ENCODE peak calls at places on chromosomes 6 and 20, in four cellular contexts. V, M, G and Q are unnamed samples. For H3K4me1, the result is how much of the 10 kb centered on the place peaks cover.

GRCh38 chr6:129686941-129687627 is 22.9 kb downstream of the ARHGAP18 start:
- DNase-seq in V (peak), M (no peak), G (no peak), Q (no peak)

GRCh38 chr20:46883847-46884246 is 10.8 kb upstream of the EYA2 start:
- DNase-seq in V (no peak), M (no peak), G (no peak), Q (no peak)

GRCh38 chr6:159134701-159135364 is 34.4 kb upstream of the FNDC1 start:
- DNase-seq in V (peak), M (no peak), G (peak), Q (peak)

GRCh38 chr6:151058021-151058733 is 181.6 kb upstream of the AKAP12 start:
- DNase-seq in V (no peak), M (no peak), G (no peak), Q (no peak)

GRCh38 chr20:20664795-20665194 is 47.6 kb downstream of the RALGAPA2 start:
- DNase-seq in V (peak), M (no peak), G (peak), Q (peak)

GRCh38 chr20:23436681-23437080 is 2.8 kb upstream of the CSTL1 start:
- DNase-seq in V (no peak), M (no peak), G (no peak), Q (no peak)

GRCh38 chr6:169253745-169254238 is at the start of gene THBS2:
- DNase-seq in V (no peak), M (no peak), G (no peak), Q (no peak)

GRCh38 chr20:42688576-42688975 is 501.1 kb downstream of the PTPRT start:
- DNase-seq in V (no peak), M (no peak), G (no peak), Q (no peak)

GRCh38 chr6:110328231-110328630 is 29.9 kb downstream of the METTL24 start:
- DNase-seq in V (no peak), M (no peak), G (no peak), Q (no peak)

GRCh38 chr6:150038202-150038830 is 13.0 kb upstream of the RAET1L start:
- DNase-seq in V (no peak), M (no peak), G (no peak), Q (peak)

GRCh38 chr6:81938991-81939773 is 186.7 kb upstream of the TENT5A start:
- DNase-seq in V (no peak), M (no peak), G (no peak), Q (peak)

GRCh38 chr6:156840136-156840535 is 63.0 kb downstream of the ARID1B start:
- DNase-seq in V (no peak), M (no peak), G (no peak), Q (no peak)
- H3K4me1 ChIP-seq in V (under half), M (under half), G (under half), Q (under half)

DNA sequence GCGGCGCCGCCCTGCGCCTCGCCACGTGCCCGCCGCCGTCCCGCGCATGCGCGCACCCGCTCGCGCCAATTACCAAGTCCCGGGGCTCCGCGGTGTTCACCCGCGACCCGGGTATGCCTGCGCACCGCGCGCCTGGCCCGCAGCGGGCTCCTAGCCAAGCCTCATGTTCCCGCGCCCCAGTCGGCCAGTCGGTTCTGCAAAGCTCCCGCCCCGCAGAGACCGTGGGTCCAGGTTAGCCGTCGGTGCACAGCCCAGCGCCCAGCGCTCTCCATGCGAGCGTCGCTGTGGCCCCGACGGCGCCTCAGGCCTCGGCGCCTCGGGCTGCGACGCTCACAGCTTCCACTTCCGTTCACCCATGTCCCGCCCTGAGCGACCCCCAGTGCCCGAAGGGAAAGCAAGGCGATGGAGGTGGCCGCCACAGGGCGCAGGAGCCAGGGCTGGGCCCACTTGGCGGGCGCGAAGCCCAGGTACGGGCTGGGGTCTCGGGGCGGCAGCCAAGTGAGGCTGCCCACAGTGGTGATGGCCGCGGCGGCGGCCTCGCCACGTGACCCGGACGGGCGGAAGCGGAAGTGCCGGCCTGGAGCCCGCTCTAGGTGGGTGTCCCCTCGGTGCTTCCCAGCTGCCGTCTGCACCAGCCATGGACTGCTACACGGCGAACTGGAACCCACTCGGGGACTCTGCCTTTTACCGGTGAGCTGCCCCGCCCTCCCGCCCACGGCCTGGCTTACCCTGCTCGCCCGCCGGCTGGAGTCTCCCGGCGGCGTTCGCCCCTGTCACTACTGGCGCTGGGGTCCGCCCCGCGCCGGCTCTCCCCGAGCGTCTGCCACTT is at the start of the genes PCED1A and VPS16:
- DNase-seq in V (peak), M (peak), G (peak), Q (peak)
- H3K4me1 ChIP-seq in V (under half), M (under half), G (under half), Q (under half)

GRCh38 chr6:50822078-50822476 is 3.4 kb downstream of the TFAP2B start:
- DNase-seq in V (no peak), M (no peak), G (no peak), Q (no peak)

GRCh38 chr6:50821431-50822077 is 2.9 kb downstream of the TFAP2B start:
- DNase-seq in V (no peak), M (no peak), G (no peak), Q (no peak)

GRCh38 chr6:50819527-50819905 is 845 bp downstream of the TFAP2B start:
- DNase-seq in V (no peak), M (peak), G (no peak), Q (no peak)

GRCh38 chr6:50819906-50820589 is 1.4 kb downstream of the TFAP2B start:
- DNase-seq in V (no peak), M (no peak), G (no peak), Q (no peak)

DNA sequence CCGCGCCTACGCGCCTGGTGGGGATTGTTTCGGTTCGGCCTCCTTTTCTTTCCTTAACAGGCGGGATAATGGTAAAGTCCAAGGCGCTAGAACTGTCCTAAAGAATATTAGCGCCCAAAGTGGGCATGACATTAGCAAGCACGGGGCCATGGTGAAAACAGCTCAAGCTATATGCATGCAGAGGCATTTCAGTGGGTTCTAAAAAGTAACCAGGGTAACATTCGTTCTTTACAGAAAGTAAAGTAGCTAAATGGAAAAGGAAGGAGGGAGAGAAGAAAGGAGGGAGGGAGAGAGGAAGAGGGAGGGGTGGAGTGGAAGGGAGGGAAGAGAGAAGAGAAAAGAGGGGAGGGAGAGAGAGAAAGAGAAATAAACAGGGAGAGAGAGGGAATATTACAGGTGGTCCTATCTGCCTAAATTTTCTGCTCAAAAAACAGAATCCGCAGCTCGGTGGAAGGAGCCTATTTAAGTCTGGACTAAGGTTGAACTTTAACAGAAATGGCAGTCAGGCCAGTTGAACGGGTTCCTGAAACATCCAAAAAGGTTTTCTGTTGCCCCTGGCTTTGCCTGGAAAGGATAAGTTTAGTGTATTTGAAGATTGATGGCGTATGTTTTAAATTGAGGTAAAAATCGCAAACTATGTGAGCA is 2.0 kb downstream of the TFAP2B start:
- DNase-seq in V (no peak), M (no peak), G (no peak), Q (no peak)
- H3K4me1 ChIP-seq in V (under half), M (under half), G (under half), Q (under half)

GRCh38 chr6:106787327-106788196 is 158.2 kb downstream of the QRSL1 start:
- DNase-seq in V (no peak), M (peak), G (peak), Q (peak)
- H3K4me1 ChIP-seq in V (under half), M (under half), G (half or more), Q (under half)

GRCh38 chr6:56509031-56509430 is 133.7 kb downstream of the DST start:
- DNase-seq in V (no peak), M (no peak), G (no peak), Q (no peak)
- H3K4me1 ChIP-seq in V (under half), M (under half), G (under half), Q (under half)

DNA sequence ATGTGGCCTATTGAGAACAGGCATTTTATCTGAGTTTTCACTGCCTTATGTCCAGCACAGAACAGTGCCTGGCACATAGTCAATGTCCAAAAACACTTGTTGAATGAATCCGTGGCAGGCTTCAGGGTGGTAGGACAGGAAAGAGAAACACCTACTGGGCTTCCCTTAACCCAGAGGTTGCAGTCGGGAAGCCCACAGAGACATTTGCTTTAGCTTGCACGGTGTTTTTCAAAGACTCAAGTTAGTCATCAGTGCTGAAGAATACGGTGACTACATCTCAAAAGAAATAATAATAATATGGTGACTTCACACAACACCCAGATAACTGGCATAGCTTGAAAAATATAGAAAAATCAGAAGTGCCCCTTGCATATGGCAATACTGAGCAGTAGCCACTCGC is 160.4 kb downstream of the CD83 start:
- DNase-seq in V (no peak), M (no peak), G (no peak), Q (no peak)
- H3K4me1 ChIP-seq in V (under half), M (under half), G (under half), Q (under half)